ENCODE peak calls at places on chromosome 12, in six cellular contexts. One of them, this sample, is unnamed.

GRCh38 chr12:127165567-127166392 is 1101.2 kb upstream of the TMEM132C start:
- DNase-seq in upper lobe of left lung: peak
- DNase-seq in SK-N-SH: peak
- DNase-seq in H1: peak
- DNase-seq in A549: peak
- DNase-seq in suprapubic skin: peak
- DNase-seq in this sample: peak

GRCh38 chr12:10701226-10701681 is 21.9 kb downstream of the YBX3 start:
- DNase-seq in SK-N-SH: no peak
- DNase-seq in A549: no peak
- DNase-seq in upper lobe of left lung: no peak
- DNase-seq in H1: no peak
- DNase-seq in suprapubic skin: no peak
- DNase-seq in this sample: no peak

GRCh38 chr12:109722753-109723109 is 9.1 kb downstream of the FAM222A start:
- DNase-seq in H1: no peak
- DNase-seq in upper lobe of left lung: no peak
- DNase-seq in SK-N-SH: no peak
- DNase-seq in A549: no peak
- DNase-seq in suprapubic skin: no peak
- DNase-seq in this sample: no peak

GRCh38 chr12:1886396-1887008 is 31.9 kb downstream of the CACNA2D4 start:
- DNase-seq in SK-N-SH: no peak
- DNase-seq in suprapubic skin: no peak
- DNase-seq in upper lobe of left lung: no peak
- DNase-seq in A549: no peak
- DNase-seq in H1: no peak
- DNase-seq in this sample: no peak

GRCh38 chr12:115468087-115468510 is 784.1 kb upstream of the TBX3 start:
- DNase-seq in upper lobe of left lung: no peak
- DNase-seq in A549: peak
- DNase-seq in SK-N-SH: no peak
- DNase-seq in suprapubic skin: no peak
- DNase-seq in H1: no peak
- DNase-seq in this sample: no peak

GRCh38 chr12:113659015-113659414 is 187.3 kb upstream of the LHX5 start:
- DNase-seq in SK-N-SH: no peak
- DNase-seq in suprapubic skin: no peak
- DNase-seq in H1: no peak
- DNase-seq in upper lobe of left lung: no peak
- DNase-seq in A549: no peak
- DNase-seq in this sample: no peak

GRCh38 chr12:18483723-18484325 is 222.5 kb downstream of the PIK3C2G start:
- DNase-seq in SK-N-SH: no peak
- DNase-seq in suprapubic skin: no peak
- DNase-seq in upper lobe of left lung: no peak
- DNase-seq in A549: no peak
- DNase-seq in H1: no peak
- DNase-seq in this sample: no peak

GRCh38 chr12:74747305-74747704 is 209.7 kb downstream of the ATXN7L3B start:
- DNase-seq in upper lobe of left lung: no peak
- DNase-seq in A549: no peak
- DNase-seq in suprapubic skin: no peak
- DNase-seq in H1: no peak
- DNase-seq in SK-N-SH: no peak
- DNase-seq in this sample: no peak

GRCh38 chr12:103560604-103561101 is 26.4 kb upstream of the STAB2 start:
- DNase-seq in suprapubic skin: no peak
- DNase-seq in upper lobe of left lung: no peak
- DNase-seq in A549: peak
- DNase-seq in SK-N-SH: no peak
- DNase-seq in H1: no peak
- DNase-seq in this sample: no peak

GRCh38 chr12:34406996-34407300 is 384.7 kb downstream of the ALG10 start:
- DNase-seq in A549: no peak
- DNase-seq in H1: no peak
- DNase-seq in suprapubic skin: no peak
- DNase-seq in SK-N-SH: no peak
- DNase-seq in upper lobe of left lung: peak
- DNase-seq in this sample: peak

GRCh38 chr12:59636945-59637656 is 41.3 kb downstream of the SLC16A7 start:
- DNase-seq in suprapubic skin: no peak
- DNase-seq in upper lobe of left lung: no peak
- DNase-seq in A549: no peak
- DNase-seq in SK-N-SH: no peak
- DNase-seq in H1: no peak
- DNase-seq in this sample: no peak

GRCh38 chr12:43887397-43887796 is 51.5 kb downstream of the TMEM117 start:
- DNase-seq in A549: no peak
- DNase-seq in suprapubic skin: no peak
- DNase-seq in upper lobe of left lung: no peak
- DNase-seq in H1: no peak
- DNase-seq in SK-N-SH: no peak
- DNase-seq in this sample: no peak

GRCh38 chr12:11795910-11796459 is 146.5 kb downstream of the ETV6 start:
- DNase-seq in SK-N-SH: no peak
- DNase-seq in suprapubic skin: no peak
- DNase-seq in upper lobe of left lung: no peak
- DNase-seq in H1: no peak
- DNase-seq in A549: no peak
- DNase-seq in this sample: no peak

GRCh38 chr12:103387385-103387784 is 108.4 kb downstream of the C12orf42 start:
- DNase-seq in H1: no peak
- DNase-seq in SK-N-SH: no peak
- DNase-seq in A549: no peak
- DNase-seq in suprapubic skin: no peak
- DNase-seq in upper lobe of left lung: no peak
- DNase-seq in this sample: no peak

GRCh38 chr12:121005346-121005815 is 10.9 kb downstream of the C12orf43 start:
- DNase-seq in SK-N-SH: peak
- DNase-seq in upper lobe of left lung: peak
- DNase-seq in suprapubic skin: no peak
- DNase-seq in H1: peak
- DNase-seq in A549: no peak
- DNase-seq in this sample: no peak

GRCh38 chr12:64059685-64060084 is 162.4 kb downstream of the KICS2 start:
- DNase-seq in A549: no peak
- DNase-seq in SK-N-SH: no peak
- DNase-seq in suprapubic skin: no peak
- DNase-seq in H1: no peak
- DNase-seq in upper lobe of left lung: no peak
- DNase-seq in this sample: no peak

GRCh38 chr12:5262450-5262849 is 169.5 kb upstream of the NTF3 start:
- DNase-seq in upper lobe of left lung: no peak
- DNase-seq in A549: no peak
- DNase-seq in H1: no peak
- DNase-seq in suprapubic skin: no peak
- DNase-seq in SK-N-SH: no peak
- DNase-seq in this sample: no peak

GRCh38 chr12:126436041-126436440 is 1370.8 kb downstream of the AACS start:
- DNase-seq in SK-N-SH: no peak
- DNase-seq in upper lobe of left lung: no peak
- DNase-seq in A549: no peak
- DNase-seq in H1: no peak
- DNase-seq in suprapubic skin: no peak
- DNase-seq in this sample: no peak

GRCh38 chr12:106582661-106583577 is at the start of gene RFX4:
- DNase-seq in suprapubic skin: no peak
- DNase-seq in A549: peak
- DNase-seq in H1: no peak
- DNase-seq in upper lobe of left lung: peak
- DNase-seq in SK-N-SH: peak
- DNase-seq in this sample: no peak

GRCh38 chr12:4435537-4435936 is 10.1 kb downstream of the FGF6 start:
- DNase-seq in suprapubic skin: no peak
- DNase-seq in SK-N-SH: no peak
- DNase-seq in H1: no peak
- DNase-seq in A549: no peak
- DNase-seq in upper lobe of left lung: no peak
- DNase-seq in this sample: no peak

GRCh38 chr12:105676694-105677093 is 346.2 kb downstream of the C12orf75 start:
- DNase-seq in upper lobe of left lung: no peak
- DNase-seq in A549: no peak
- DNase-seq in H1: no peak
- DNase-seq in SK-N-SH: no peak
- DNase-seq in suprapubic skin: no peak
- DNase-seq in this sample: no peak

GRCh38 chr12:93962336-93962735 is 186.0 kb upstream of the PLXNC1 start:
- DNase-seq in upper lobe of left lung: no peak
- DNase-seq in suprapubic skin: no peak
- DNase-seq in H1: no peak
- DNase-seq in SK-N-SH: no peak
- DNase-seq in A549: no peak
- DNase-seq in this sample: no peak

GRCh38 chr12:6199531-6200265 is 502 bp upstream of the CD9 start:
- DNase-seq in SK-N-SH: no peak
- DNase-seq in suprapubic skin: no peak
- DNase-seq in upper lobe of left lung: no peak
- DNase-seq in H1: no peak
- DNase-seq in A549: no peak
- DNase-seq in this sample: no peak

GRCh38 chr12:68932123-68932700 is 759 bp downstream of the CPM start:
- DNase-seq in suprapubic skin: no peak
- DNase-seq in upper lobe of left lung: no peak
- DNase-seq in A549: peak
- DNase-seq in H1: no peak
- DNase-seq in SK-N-SH: no peak
- DNase-seq in this sample: no peak

GRCh38 chr12:66388512-66388911 is 86.2 kb downstream of the HELB start:
- DNase-seq in H1: no peak
- DNase-seq in upper lobe of left lung: no peak
- DNase-seq in SK-N-SH: no peak
- DNase-seq in A549: no peak
- DNase-seq in suprapubic skin: no peak
- DNase-seq in this sample: no peak

DNA sequence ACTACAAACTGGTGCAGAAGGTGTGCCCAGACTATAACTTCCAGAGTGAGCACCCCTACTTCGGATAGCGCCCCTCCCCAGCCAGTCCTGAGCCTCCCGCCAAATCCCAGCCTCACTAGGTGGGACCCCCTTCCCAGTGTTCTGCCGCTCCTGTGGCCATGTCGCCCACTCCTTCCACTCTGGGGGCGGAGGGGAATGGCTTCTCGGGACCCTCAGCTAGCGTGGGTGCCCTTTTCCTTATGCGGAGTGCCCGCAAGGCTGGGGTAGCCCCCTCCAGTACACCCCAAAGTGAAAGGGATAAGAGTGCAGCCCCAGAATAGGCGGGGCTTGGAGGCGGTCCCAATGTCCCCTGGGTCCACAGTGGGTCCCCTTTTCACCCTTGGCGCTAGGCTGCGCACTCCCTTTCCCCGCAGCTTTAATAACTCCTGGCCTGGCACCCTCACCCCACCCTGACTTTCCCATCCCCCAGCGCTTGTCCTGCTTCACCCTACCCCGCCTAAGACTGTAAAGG is 3.8 kb upstream of the SHMT2 start:
- DNase-seq in suprapubic skin: no peak
- DNase-seq in upper lobe of left lung: no peak
- DNase-seq in H1: no peak
- DNase-seq in SK-N-SH: no peak
- DNase-seq in A549: no peak
- DNase-seq in this sample: no peak
- H3K4me3 ChIP-seq in suprapubic skin: no peak
- H3K4me3 ChIP-seq in upper lobe of left lung: no peak
- H3K4me3 ChIP-seq in H1: peak
- H3K4me3 ChIP-seq in SK-N-SH: no peak
- H3K4me3 ChIP-seq in A549: no peak
- H3K4me3 ChIP-seq in this sample: no peak

GRCh38 chr12:53624956-53625355 is 1.2 kb downstream of the ATF7 start:
- DNase-seq in suprapubic skin: no peak
- DNase-seq in H1: no peak
- DNase-seq in SK-N-SH: no peak
- DNase-seq in upper lobe of left lung: no peak
- DNase-seq in A549: no peak
- DNase-seq in this sample: no peak

GRCh38 chr12:53626702-53627169 is 554 bp upstream of the ATF7 start:
- DNase-seq in SK-N-SH: no peak
- DNase-seq in H1: no peak
- DNase-seq in upper lobe of left lung: no peak
- DNase-seq in suprapubic skin: no peak
- DNase-seq in A549: no peak
- DNase-seq in this sample: no peak

GRCh38 chr12:53625373-53625945 is 723 bp downstream of the ATF7 start:
- DNase-seq in A549: no peak
- DNase-seq in H1: no peak
- DNase-seq in suprapubic skin: no peak
- DNase-seq in SK-N-SH: no peak
- DNase-seq in upper lobe of left lung: no peak
- DNase-seq in this sample: no peak

GRCh38 chr12:53624453-53624852 is 1.7 kb downstream of the ATF7 start:
- DNase-seq in H1: no peak
- DNase-seq in upper lobe of left lung: no peak
- DNase-seq in suprapubic skin: no peak
- DNase-seq in SK-N-SH: no peak
- DNase-seq in A549: no peak
- DNase-seq in this sample: no peak

DNA sequence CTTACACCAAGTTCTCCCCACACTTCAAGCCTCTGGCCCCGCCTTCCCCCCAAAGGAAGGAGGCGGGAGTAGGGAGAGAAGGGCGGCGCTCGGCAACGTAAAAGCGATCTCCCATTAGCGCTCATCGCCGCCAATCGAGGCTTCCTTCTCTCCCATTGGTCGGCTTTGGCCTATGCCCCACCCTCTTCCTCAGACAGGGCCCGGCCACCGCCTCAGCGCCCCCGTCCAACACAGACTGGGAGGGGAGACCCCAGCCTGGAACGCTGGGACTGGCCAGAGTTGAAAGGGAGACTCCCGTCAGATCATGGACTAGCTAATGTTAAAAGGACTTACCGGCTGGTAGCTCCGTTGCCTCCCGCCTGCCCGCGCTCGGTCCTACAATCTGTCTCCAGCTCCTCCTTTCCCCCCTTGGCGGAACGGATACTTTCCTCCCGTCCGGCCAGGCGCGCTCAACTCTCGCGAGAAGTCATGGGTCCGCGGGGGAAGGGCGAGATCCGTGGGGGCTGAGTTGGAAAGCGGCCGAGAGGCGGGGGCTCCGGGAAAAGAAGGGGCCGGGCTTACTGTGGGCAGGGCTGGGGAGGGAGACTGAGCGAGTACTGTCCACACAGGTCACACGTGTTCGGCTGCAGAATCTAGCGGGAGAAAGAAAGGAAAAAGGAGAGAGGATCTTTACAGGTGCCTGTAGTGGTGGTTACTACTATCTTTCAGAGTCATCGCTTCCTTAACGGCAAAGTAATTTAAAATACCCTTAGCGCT is at the start of gene ATF7:
- DNase-seq in SK-N-SH: peak
- DNase-seq in suprapubic skin: peak
- DNase-seq in upper lobe of left lung: peak
- DNase-seq in A549: peak
- DNase-seq in H1: peak
- DNase-seq in this sample: peak
- TF ChIP-seq EP300 in SK-N-SH: no peak
- TF ChIP-seq EP300 in suprapubic skin: no peak
- TF ChIP-seq EP300 in upper lobe of left lung: no peak
- TF ChIP-seq EP300 in A549: no peak
- TF ChIP-seq EP300 in H1: no peak
- TF ChIP-seq EP300 in this sample: peak

GRCh38 chr12:51984657-51985056 is 22.1 kb upstream of the TAMALIN start:
- DNase-seq in A549: no peak
- DNase-seq in SK-N-SH: no peak
- DNase-seq in H1: no peak
- DNase-seq in upper lobe of left lung: no peak
- DNase-seq in suprapubic skin: peak
- DNase-seq in this sample: no peak
- H3K27ac ChIP-seq in A549: no peak
- H3K27ac ChIP-seq in SK-N-SH: no peak
- H3K27ac ChIP-seq in H1: no peak
- H3K27ac ChIP-seq in upper lobe of left lung: no peak
- H3K27ac ChIP-seq in suprapubic skin: no peak
- H3K27ac ChIP-seq in this sample: no peak

GRCh38 chr12:54369597-54370217 is 5.4 kb upstream of the GPR84 start:
- DNase-seq in suprapubic skin: no peak
- DNase-seq in SK-N-SH: no peak
- DNase-seq in A549: no peak
- DNase-seq in H1: no peak
- DNase-seq in upper lobe of left lung: peak
- DNase-seq in this sample: no peak
- H3K4me3 ChIP-seq in suprapubic skin: peak
- H3K4me3 ChIP-seq in SK-N-SH: peak
- H3K4me3 ChIP-seq in A549: peak
- H3K4me3 ChIP-seq in H1: peak
- H3K4me3 ChIP-seq in upper lobe of left lung: peak
- H3K4me3 ChIP-seq in this sample: peak

This sample was measured in tibial nerve.